ENCODE peak calls at places on chromosome 18, in eight cellular contexts. One of them, this sample, is unnamed.

GRCh38 chr18:54004828-54005227 is 219.6 kb downstream of the MBD2 start:
- DNase-seq in HepG2: peak
- DNase-seq in transverse colon: no peak
- DNase-seq in endothelial cell of umbilical vein: no peak
- DNase-seq in upper lobe of left lung: no peak
- DNase-seq in HCT116: no peak
- DNase-seq in GM12892: no peak
- DNase-seq in sigmoid colon: no peak
- DNase-seq in this sample: no peak

GRCh38 chr18:77679869-77680268 is 430.2 kb downstream of the GALR1 start:
- DNase-seq in HepG2: no peak
- DNase-seq in transverse colon: no peak
- DNase-seq in endothelial cell of umbilical vein: no peak
- DNase-seq in upper lobe of left lung: no peak
- DNase-seq in HCT116: no peak
- DNase-seq in GM12892: no peak
- DNase-seq in sigmoid colon: no peak
- DNase-seq in this sample: no peak

GRCh38 chr18:1668284-1668683 is 763.6 kb downstream of the ADCYAP1 start:
- DNase-seq in HepG2: no peak
- DNase-seq in transverse colon: no peak
- DNase-seq in endothelial cell of umbilical vein: no peak
- DNase-seq in upper lobe of left lung: no peak
- DNase-seq in HCT116: no peak
- DNase-seq in GM12892: no peak
- DNase-seq in sigmoid colon: no peak
- DNase-seq in this sample: no peak

GRCh38 chr18:44090453-44090852 is 590.2 kb upstream of the SETBP1 start:
- DNase-seq in HepG2: no peak
- DNase-seq in transverse colon: no peak
- DNase-seq in endothelial cell of umbilical vein: no peak
- DNase-seq in upper lobe of left lung: no peak
- DNase-seq in HCT116: no peak
- DNase-seq in GM12892: no peak
- DNase-seq in sigmoid colon: no peak
- DNase-seq in this sample: no peak

GRCh38 chr18:69757733-69758132 is 189.9 kb downstream of the CD226 start:
- DNase-seq in HepG2: no peak
- DNase-seq in transverse colon: no peak
- DNase-seq in endothelial cell of umbilical vein: no peak
- DNase-seq in upper lobe of left lung: no peak
- DNase-seq in HCT116: no peak
- DNase-seq in GM12892: no peak
- DNase-seq in sigmoid colon: no peak
- DNase-seq in this sample: no peak

GRCh38 chr18:51011709-51012108 is 18.3 kb upstream of the SMAD4 start:
- DNase-seq in HepG2: no peak
- DNase-seq in transverse colon: no peak
- DNase-seq in endothelial cell of umbilical vein: peak
- DNase-seq in upper lobe of left lung: no peak
- DNase-seq in HCT116: no peak
- DNase-seq in GM12892: no peak
- DNase-seq in sigmoid colon: no peak
- DNase-seq in this sample: no peak

GRCh38 chr18:64678048-64678447 is 529.2 kb upstream of the LINC00305 start:
- DNase-seq in HepG2: no peak
- DNase-seq in transverse colon: no peak
- DNase-seq in endothelial cell of umbilical vein: no peak
- DNase-seq in upper lobe of left lung: no peak
- DNase-seq in HCT116: no peak
- DNase-seq in GM12892: no peak
- DNase-seq in sigmoid colon: no peak
- DNase-seq in this sample: no peak

GRCh38 chr18:70181725-70182124 is 23.8 kb downstream of the RTTN start:
- DNase-seq in HepG2: no peak
- DNase-seq in transverse colon: no peak
- DNase-seq in endothelial cell of umbilical vein: no peak
- DNase-seq in upper lobe of left lung: no peak
- DNase-seq in HCT116: no peak
- DNase-seq in GM12892: no peak
- DNase-seq in sigmoid colon: no peak
- DNase-seq in this sample: no peak

GRCh38 chr18:77004555-77005380 is 127.8 kb downstream of the MBP start:
- DNase-seq in HepG2: no peak
- DNase-seq in transverse colon: no peak
- DNase-seq in endothelial cell of umbilical vein: no peak
- DNase-seq in upper lobe of left lung: peak
- DNase-seq in HCT116: no peak
- DNase-seq in GM12892: no peak
- DNase-seq in sigmoid colon: no peak
- DNase-seq in this sample: no peak

GRCh38 chr18:47457614-47458013 is 206.2 kb upstream of the SKOR2 start:
- DNase-seq in HepG2: no peak
- DNase-seq in transverse colon: peak
- DNase-seq in endothelial cell of umbilical vein: no peak
- DNase-seq in upper lobe of left lung: no peak
- DNase-seq in HCT116: no peak
- DNase-seq in GM12892: no peak
- DNase-seq in sigmoid colon: no peak
- DNase-seq in this sample: no peak
- TF ChIP-seq POLR2A in HepG2: no peak
- TF ChIP-seq POLR2A in transverse colon: no peak
- TF ChIP-seq POLR2A in endothelial cell of umbilical vein: no peak
- TF ChIP-seq POLR2A in upper lobe of left lung: no peak
- TF ChIP-seq POLR2A in HCT116: no peak
- TF ChIP-seq POLR2A in GM12892: no peak
- TF ChIP-seq POLR2A in sigmoid colon: no peak
- TF ChIP-seq POLR2A in this sample: no peak

GRCh38 chr18:59060540-59060939 is 79.1 kb upstream of the SEC11C start:
- DNase-seq in HepG2: no peak
- DNase-seq in transverse colon: no peak
- DNase-seq in endothelial cell of umbilical vein: no peak
- DNase-seq in upper lobe of left lung: no peak
- DNase-seq in HCT116: no peak
- DNase-seq in GM12892: no peak
- DNase-seq in sigmoid colon: no peak
- DNase-seq in this sample: no peak
- TF ChIP-seq POLR2AphosphoS5 in HepG2: no peak
- TF ChIP-seq POLR2AphosphoS5 in transverse colon: no peak
- TF ChIP-seq POLR2AphosphoS5 in endothelial cell of umbilical vein: no peak
- TF ChIP-seq POLR2AphosphoS5 in upper lobe of left lung: no peak
- TF ChIP-seq POLR2AphosphoS5 in HCT116: no peak
- TF ChIP-seq POLR2AphosphoS5 in GM12892: no peak
- TF ChIP-seq POLR2AphosphoS5 in sigmoid colon: no peak
- TF ChIP-seq POLR2AphosphoS5 in this sample: no peak

DNA sequence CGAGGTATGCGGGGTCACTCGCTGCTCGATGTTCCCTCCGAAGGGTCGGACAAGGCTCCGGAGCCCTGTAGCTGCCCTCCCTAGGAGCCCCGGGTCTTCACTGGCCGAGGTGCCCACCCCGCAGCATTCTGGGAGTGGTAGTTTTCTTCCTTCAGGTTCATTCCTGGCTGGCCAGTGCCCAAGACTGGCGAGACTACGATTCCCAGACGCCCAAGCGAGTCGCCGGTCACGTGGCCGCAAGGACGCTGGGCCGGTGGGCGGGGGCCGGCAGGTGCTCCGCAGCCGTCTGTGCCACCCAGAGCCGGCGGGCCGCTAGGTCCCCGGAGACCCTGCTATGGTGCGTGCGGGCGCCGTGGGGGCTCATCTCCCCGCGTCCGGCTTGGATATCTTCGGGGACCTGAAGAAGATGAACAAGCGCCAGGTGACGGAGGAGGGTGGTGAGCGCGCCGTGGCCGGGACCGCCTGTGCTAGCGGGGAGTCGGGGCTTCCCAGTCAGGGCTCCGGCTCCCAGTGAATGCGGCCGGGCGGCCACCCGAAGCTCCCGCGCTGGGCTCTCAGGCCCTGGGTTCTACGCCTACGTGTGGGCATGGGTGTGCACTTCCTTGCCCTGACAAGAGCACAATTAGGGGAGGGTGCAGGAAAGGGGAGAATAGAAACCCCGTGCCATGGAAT is at the start of gene SEC11C:
- DNase-seq in HepG2: peak
- DNase-seq in transverse colon: peak
- DNase-seq in endothelial cell of umbilical vein: peak
- DNase-seq in upper lobe of left lung: peak
- DNase-seq in HCT116: peak
- DNase-seq in GM12892: peak
- DNase-seq in sigmoid colon: peak
- DNase-seq in this sample: peak
- TF ChIP-seq POLR2A in HepG2: peak
- TF ChIP-seq POLR2A in transverse colon: peak
- TF ChIP-seq POLR2A in endothelial cell of umbilical vein: no peak
- TF ChIP-seq POLR2A in upper lobe of left lung: peak
- TF ChIP-seq POLR2A in HCT116: peak
- TF ChIP-seq POLR2A in GM12892: peak
- TF ChIP-seq POLR2A in sigmoid colon: no peak
- TF ChIP-seq POLR2A in this sample: no peak

DNA sequence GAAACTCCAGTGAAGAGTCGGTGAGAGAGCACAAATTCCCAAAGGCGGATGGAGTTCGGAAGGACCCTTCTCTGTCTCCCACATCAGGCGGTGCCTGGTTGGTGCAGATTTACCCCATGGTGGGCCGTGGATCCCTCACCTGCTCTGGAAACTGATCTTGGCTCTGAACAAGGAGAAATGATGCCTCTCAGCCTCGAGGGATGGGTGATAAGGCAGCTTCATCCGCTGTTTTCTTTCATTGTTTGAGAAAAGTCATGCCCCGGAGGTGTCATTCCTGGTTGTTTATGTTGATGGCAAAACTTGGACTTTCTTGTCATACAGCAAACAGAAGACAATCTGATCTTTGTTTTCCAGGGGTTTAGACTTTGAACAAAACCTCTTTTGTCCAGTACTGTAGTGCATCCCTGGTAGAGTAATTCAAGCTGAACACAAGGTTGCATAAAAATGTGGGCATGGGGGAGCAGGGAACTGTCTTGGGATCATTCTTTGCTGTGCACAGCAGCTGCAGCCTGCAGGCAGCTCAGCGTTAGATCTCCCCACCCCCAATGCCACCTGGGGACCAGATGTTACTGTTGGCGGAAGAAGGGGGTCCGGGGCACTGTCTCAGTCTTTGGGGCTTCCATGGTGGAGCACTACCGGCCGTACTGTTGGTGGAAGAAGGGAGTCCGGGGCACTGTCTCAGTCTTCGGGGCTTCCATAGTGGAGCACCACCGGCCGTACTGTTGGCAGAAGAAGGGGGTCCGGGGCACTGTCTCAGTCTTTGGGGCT is 81.4 kb downstream of the NFATC1 start:
- DNase-seq in HepG2: peak
- DNase-seq in transverse colon: no peak
- DNase-seq in endothelial cell of umbilical vein: no peak
- DNase-seq in upper lobe of left lung: no peak
- DNase-seq in HCT116: no peak
- DNase-seq in GM12892: no peak
- DNase-seq in sigmoid colon: peak
- DNase-seq in this sample: no peak
- TF ChIP-seq POLR2AphosphoS5 in HepG2: no peak
- TF ChIP-seq POLR2AphosphoS5 in transverse colon: no peak
- TF ChIP-seq POLR2AphosphoS5 in endothelial cell of umbilical vein: no peak
- TF ChIP-seq POLR2AphosphoS5 in upper lobe of left lung: no peak
- TF ChIP-seq POLR2AphosphoS5 in HCT116: no peak
- TF ChIP-seq POLR2AphosphoS5 in GM12892: no peak
- TF ChIP-seq POLR2AphosphoS5 in sigmoid colon: no peak
- TF ChIP-seq POLR2AphosphoS5 in this sample: no peak

GRCh38 chr18:60870261-60870966 is 462.8 kb upstream of the CDH20 start:
- DNase-seq in HepG2: no peak
- DNase-seq in transverse colon: no peak
- DNase-seq in endothelial cell of umbilical vein: no peak
- DNase-seq in upper lobe of left lung: no peak
- DNase-seq in HCT116: no peak
- DNase-seq in GM12892: no peak
- DNase-seq in sigmoid colon: no peak
- DNase-seq in this sample: no peak

GRCh38 chr18:60872434-60872833 is 460.8 kb upstream of the CDH20 start:
- DNase-seq in HepG2: no peak
- DNase-seq in transverse colon: no peak
- DNase-seq in endothelial cell of umbilical vein: peak
- DNase-seq in upper lobe of left lung: no peak
- DNase-seq in HCT116: no peak
- DNase-seq in GM12892: no peak
- DNase-seq in sigmoid colon: no peak
- DNase-seq in this sample: no peak

GRCh38 chr18:60875957-60876507 is 457.2 kb upstream of the CDH20 start:
- DNase-seq in HepG2: no peak
- DNase-seq in transverse colon: no peak
- DNase-seq in endothelial cell of umbilical vein: no peak
- DNase-seq in upper lobe of left lung: no peak
- DNase-seq in HCT116: no peak
- DNase-seq in GM12892: no peak
- DNase-seq in sigmoid colon: no peak
- DNase-seq in this sample: no peak

DNA sequence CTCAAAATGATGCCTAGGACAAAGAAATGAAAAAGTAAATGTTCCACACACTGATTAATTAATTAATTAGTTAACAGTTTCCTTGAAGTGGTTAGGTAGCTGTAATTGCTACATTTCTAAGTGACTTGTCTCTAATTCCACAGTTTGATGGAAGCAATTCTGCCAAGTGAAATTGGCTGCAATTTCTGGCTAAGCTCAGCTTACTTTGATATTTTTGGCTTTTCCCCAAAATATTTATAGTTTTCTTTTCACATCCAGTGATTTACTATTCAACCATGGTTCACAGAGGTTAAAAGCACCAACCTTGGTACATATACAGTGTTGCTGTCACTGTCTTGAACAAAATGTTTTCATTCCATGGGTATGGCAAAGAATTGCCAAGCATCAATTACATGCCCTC is 459.5 kb upstream of the CDH20 start:
- DNase-seq in HepG2: no peak
- DNase-seq in transverse colon: no peak
- DNase-seq in endothelial cell of umbilical vein: peak
- DNase-seq in upper lobe of left lung: no peak
- DNase-seq in HCT116: no peak
- DNase-seq in GM12892: no peak
- DNase-seq in sigmoid colon: no peak
- DNase-seq in this sample: no peak
- TF ChIP-seq POLR2A in HepG2: no peak
- TF ChIP-seq POLR2A in transverse colon: no peak
- TF ChIP-seq POLR2A in endothelial cell of umbilical vein: no peak
- TF ChIP-seq POLR2A in upper lobe of left lung: no peak
- TF ChIP-seq POLR2A in HCT116: no peak
- TF ChIP-seq POLR2A in GM12892: no peak
- TF ChIP-seq POLR2A in sigmoid colon: no peak
- TF ChIP-seq POLR2A in this sample: no peak

GRCh38 chr18:28041366-28041765 is 135.6 kb downstream of the CDH2 start:
- DNase-seq in HepG2: no peak
- DNase-seq in transverse colon: no peak
- DNase-seq in endothelial cell of umbilical vein: no peak
- DNase-seq in upper lobe of left lung: no peak
- DNase-seq in HCT116: no peak
- DNase-seq in GM12892: no peak
- DNase-seq in sigmoid colon: no peak
- DNase-seq in this sample: no peak
- TF ChIP-seq POLR2AphosphoS5 in HepG2: no peak
- TF ChIP-seq POLR2AphosphoS5 in transverse colon: no peak
- TF ChIP-seq POLR2AphosphoS5 in endothelial cell of umbilical vein: no peak
- TF ChIP-seq POLR2AphosphoS5 in upper lobe of left lung: no peak
- TF ChIP-seq POLR2AphosphoS5 in HCT116: no peak
- TF ChIP-seq POLR2AphosphoS5 in GM12892: no peak
- TF ChIP-seq POLR2AphosphoS5 in sigmoid colon: no peak
- TF ChIP-seq POLR2AphosphoS5 in this sample: no peak

This sample was measured in breast epithelium.